ENCODE peak calls at places on chromosomes 12 and 14, in four cellular contexts. One of them, this sample, is unnamed.

GRCh38 chr12:116927244-116927940 is 16.6 kb downstream of the FBXW8 start:
- DNase-seq in upper lobe of right lung: no peak
- DNase-seq in progenitor cell of endocrine pancreas: no peak
- DNase-seq in activated CD8-positive, alpha-beta T cell treated with anti-CD3 and anti-CD28 coated beads for 36 hours: no peak
- DNase-seq in this sample: no peak

GRCh38 chr12:68001486-68002466 is 12.5 kb downstream of the IFNG-AS1 start:
- DNase-seq in upper lobe of right lung: no peak
- DNase-seq in progenitor cell of endocrine pancreas: no peak
- DNase-seq in activated CD8-positive, alpha-beta T cell treated with anti-CD3 and anti-CD28 coated beads for 36 hours: no peak
- DNase-seq in this sample: peak

GRCh38 chr12:32549675-32550079 is 129.4 kb upstream of the DNM1L start:
- DNase-seq in upper lobe of right lung: no peak
- DNase-seq in progenitor cell of endocrine pancreas: no peak
- DNase-seq in activated CD8-positive, alpha-beta T cell treated with anti-CD3 and anti-CD28 coated beads for 36 hours: no peak
- DNase-seq in this sample: no peak

GRCh38 chr12:58443981-58444371 is 476.3 kb downstream of the LRIG3 start:
- DNase-seq in upper lobe of right lung: no peak
- DNase-seq in progenitor cell of endocrine pancreas: no peak
- DNase-seq in activated CD8-positive, alpha-beta T cell treated with anti-CD3 and anti-CD28 coated beads for 36 hours: no peak
- DNase-seq in this sample: no peak

GRCh38 chr12:16622315-16622714 is 16.4 kb upstream of the LMO3 start:
- DNase-seq in upper lobe of right lung: no peak
- DNase-seq in progenitor cell of endocrine pancreas: no peak
- DNase-seq in activated CD8-positive, alpha-beta T cell treated with anti-CD3 and anti-CD28 coated beads for 36 hours: no peak
- DNase-seq in this sample: no peak

GRCh38 chr14:102184678-102185040 is 45.0 kb downstream of the WDR20 start:
- DNase-seq in upper lobe of right lung: no peak
- DNase-seq in progenitor cell of endocrine pancreas: no peak
- DNase-seq in activated CD8-positive, alpha-beta T cell treated with anti-CD3 and anti-CD28 coated beads for 36 hours: no peak
- DNase-seq in this sample: no peak

GRCh38 chr14:73248294-73248868 is 11.1 kb downstream of the PAPLN start:
- DNase-seq in upper lobe of right lung: no peak
- DNase-seq in progenitor cell of endocrine pancreas: no peak
- DNase-seq in activated CD8-positive, alpha-beta T cell treated with anti-CD3 and anti-CD28 coated beads for 36 hours: peak
- DNase-seq in this sample: no peak

GRCh38 chr12:75814856-75815754 is 216.5 kb downstream of the PHLDA1 start:
- DNase-seq in upper lobe of right lung: no peak
- DNase-seq in progenitor cell of endocrine pancreas: no peak
- DNase-seq in activated CD8-positive, alpha-beta T cell treated with anti-CD3 and anti-CD28 coated beads for 36 hours: peak
- DNase-seq in this sample: peak

GRCh38 chr12:123267335-123267920 is 4.2 kb downstream of the CDK2AP1 start:
- DNase-seq in upper lobe of right lung: no peak
- DNase-seq in progenitor cell of endocrine pancreas: no peak
- DNase-seq in activated CD8-positive, alpha-beta T cell treated with anti-CD3 and anti-CD28 coated beads for 36 hours: no peak
- DNase-seq in this sample: no peak

GRCh38 chr12:53052419-53053222 is 2.8 kb downstream of the TNS2 start:
- DNase-seq in upper lobe of right lung: peak
- DNase-seq in progenitor cell of endocrine pancreas: no peak
- DNase-seq in activated CD8-positive, alpha-beta T cell treated with anti-CD3 and anti-CD28 coated beads for 36 hours: no peak
- DNase-seq in this sample: peak

GRCh38 chr12:3614806-3615466 is 123.9 kb downstream of the PRMT8 start:
- DNase-seq in upper lobe of right lung: no peak
- DNase-seq in progenitor cell of endocrine pancreas: no peak
- DNase-seq in activated CD8-positive, alpha-beta T cell treated with anti-CD3 and anti-CD28 coated beads for 36 hours: no peak
- DNase-seq in this sample: no peak

GRCh38 chr12:105228494-105228893 is 7.5 kb downstream of the APPL2 start:
- DNase-seq in upper lobe of right lung: no peak
- DNase-seq in progenitor cell of endocrine pancreas: no peak
- DNase-seq in activated CD8-positive, alpha-beta T cell treated with anti-CD3 and anti-CD28 coated beads for 36 hours: peak
- DNase-seq in this sample: no peak

GRCh38 chr14:39581474-39581873 is 149.2 kb upstream of the FBXO33 start:
- DNase-seq in upper lobe of right lung: no peak
- DNase-seq in progenitor cell of endocrine pancreas: no peak
- DNase-seq in activated CD8-positive, alpha-beta T cell treated with anti-CD3 and anti-CD28 coated beads for 36 hours: no peak
- DNase-seq in this sample: peak

DNA sequence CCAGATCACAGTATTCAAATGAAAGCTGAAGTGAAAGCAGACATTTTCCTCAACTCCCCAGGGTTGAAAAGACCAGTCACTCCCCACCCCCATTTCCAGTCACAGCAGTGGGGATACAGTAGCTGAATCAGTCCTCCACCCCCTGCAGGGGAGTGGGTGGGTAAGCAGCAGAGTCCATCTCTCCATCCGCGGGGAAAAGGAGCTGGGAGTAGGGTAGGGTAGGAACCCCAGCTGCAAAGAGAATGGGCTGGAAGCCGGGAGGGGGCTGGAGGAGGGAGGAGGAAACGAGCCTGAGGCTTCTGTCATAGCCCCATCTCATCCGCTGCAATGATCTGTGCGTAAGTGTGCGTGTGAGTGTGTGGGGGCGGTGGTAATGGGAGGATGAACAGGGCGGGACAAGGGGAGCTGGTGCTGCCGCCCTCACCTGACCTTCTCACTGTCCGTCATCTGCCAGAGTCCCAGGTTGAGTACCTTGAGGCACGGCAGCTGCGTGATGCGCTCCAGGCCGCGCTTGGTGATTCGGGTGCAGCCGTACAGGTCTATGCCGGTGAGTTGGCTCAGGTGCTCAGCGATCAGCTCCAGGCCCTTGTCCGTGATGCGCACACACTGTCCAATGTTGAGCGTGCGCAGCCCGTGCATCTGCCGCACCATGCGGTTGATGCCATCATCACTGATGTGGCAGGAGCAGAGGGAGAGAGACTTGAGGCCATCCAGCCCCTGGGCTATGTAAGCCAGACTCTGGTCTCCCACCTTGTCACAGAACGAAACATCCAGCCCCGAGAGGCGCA is 1.7 kb downstream of the FBXL14 start:
- DNase-seq in upper lobe of right lung: no peak
- DNase-seq in progenitor cell of endocrine pancreas: peak
- DNase-seq in activated CD8-positive, alpha-beta T cell treated with anti-CD3 and anti-CD28 coated beads for 36 hours: peak
- DNase-seq in this sample: peak
- TF ChIP-seq CTCF in upper lobe of right lung: no peak
- TF ChIP-seq CTCF in progenitor cell of endocrine pancreas: peak
- TF ChIP-seq CTCF in activated CD8-positive, alpha-beta T cell treated with anti-CD3 and anti-CD28 coated beads for 36 hours: no peak
- TF ChIP-seq CTCF in this sample: no peak

DNA sequence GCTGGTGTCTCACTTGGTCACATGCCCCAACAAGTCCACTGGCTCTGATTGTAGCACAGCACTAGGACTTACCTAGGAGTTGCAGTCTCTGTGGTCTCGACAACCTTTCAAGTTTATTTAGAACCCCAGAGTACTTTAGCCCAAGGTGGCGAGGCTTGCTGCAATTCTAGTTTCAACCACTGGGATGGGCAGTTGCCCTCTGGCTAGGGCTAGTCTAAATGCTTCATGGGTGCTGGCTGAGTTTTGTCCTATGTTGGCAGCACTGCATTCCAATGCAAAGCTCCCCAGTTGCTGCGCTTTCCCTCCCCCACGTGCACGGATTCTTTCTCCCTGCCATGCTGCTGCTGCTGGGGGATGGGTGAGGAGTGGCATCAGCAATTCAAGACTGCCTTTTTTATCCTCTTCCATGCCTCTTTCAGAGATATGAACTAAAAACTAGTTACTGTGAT is 207.9 kb downstream of the SYNE2 start:
- DNase-seq in upper lobe of right lung: no peak
- DNase-seq in progenitor cell of endocrine pancreas: no peak
- DNase-seq in activated CD8-positive, alpha-beta T cell treated with anti-CD3 and anti-CD28 coated beads for 36 hours: peak
- DNase-seq in this sample: peak
- TF ChIP-seq CTCF in upper lobe of right lung: peak
- TF ChIP-seq CTCF in progenitor cell of endocrine pancreas: peak
- TF ChIP-seq CTCF in activated CD8-positive, alpha-beta T cell treated with anti-CD3 and anti-CD28 coated beads for 36 hours: peak
- TF ChIP-seq CTCF in this sample: peak

GRCh38 chr12:24631691-24632090 is 317.2 kb downstream of the BCAT1 start:
- DNase-seq in upper lobe of right lung: no peak
- DNase-seq in progenitor cell of endocrine pancreas: no peak
- DNase-seq in activated CD8-positive, alpha-beta T cell treated with anti-CD3 and anti-CD28 coated beads for 36 hours: no peak
- DNase-seq in this sample: no peak

GRCh38 chr12:24625103-24625502 is 323.8 kb downstream of the BCAT1 start:
- DNase-seq in upper lobe of right lung: no peak
- DNase-seq in progenitor cell of endocrine pancreas: no peak
- DNase-seq in activated CD8-positive, alpha-beta T cell treated with anti-CD3 and anti-CD28 coated beads for 36 hours: no peak
- DNase-seq in this sample: no peak

DNA sequence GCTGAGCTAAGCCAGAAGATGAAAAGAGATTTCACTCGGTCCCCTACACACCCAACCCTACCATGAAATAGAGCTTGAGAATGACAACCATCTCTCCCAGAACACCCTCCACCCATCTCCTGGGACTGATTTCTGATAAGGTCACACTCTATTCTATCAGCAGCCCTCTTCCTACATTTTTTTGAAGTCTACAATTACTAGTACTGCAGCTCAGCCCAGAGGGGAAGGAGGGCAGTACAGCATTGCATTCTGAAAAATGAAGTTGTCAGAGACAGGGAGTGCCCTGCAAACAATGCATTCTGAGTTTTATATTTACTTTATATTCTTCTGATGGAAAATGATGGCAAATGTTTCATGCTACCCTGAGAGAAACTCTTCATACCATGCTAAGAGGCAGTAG is 318.5 kb downstream of the BCAT1 start:
- DNase-seq in upper lobe of right lung: no peak
- DNase-seq in progenitor cell of endocrine pancreas: no peak
- DNase-seq in activated CD8-positive, alpha-beta T cell treated with anti-CD3 and anti-CD28 coated beads for 36 hours: no peak
- DNase-seq in this sample: no peak
- TF ChIP-seq CTCF in upper lobe of right lung: no peak
- TF ChIP-seq CTCF in progenitor cell of endocrine pancreas: peak
- TF ChIP-seq CTCF in activated CD8-positive, alpha-beta T cell treated with anti-CD3 and anti-CD28 coated beads for 36 hours: no peak
- TF ChIP-seq CTCF in this sample: no peak

DNA sequence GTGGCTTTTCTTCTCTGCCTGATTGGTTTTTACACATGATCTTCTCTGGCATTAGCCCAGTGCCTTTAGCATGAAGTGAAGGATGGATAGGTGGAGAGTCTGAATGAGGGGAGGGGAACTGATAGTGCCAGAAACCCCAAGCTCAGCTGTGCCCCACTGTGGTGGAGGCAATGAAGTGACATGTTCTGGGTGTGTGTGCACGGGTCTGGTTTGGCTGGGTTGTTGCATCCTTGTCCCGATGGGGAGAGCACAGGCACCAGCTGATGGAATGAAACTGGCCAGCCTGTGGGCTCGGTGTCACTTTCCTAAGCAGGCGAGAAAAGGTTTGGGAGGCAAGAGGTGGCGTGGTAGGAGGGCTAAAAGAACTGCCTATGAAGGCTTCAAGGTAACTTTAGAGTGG is 65.3 kb downstream of the CACNA1C start:
- DNase-seq in upper lobe of right lung: peak
- DNase-seq in progenitor cell of endocrine pancreas: no peak
- DNase-seq in activated CD8-positive, alpha-beta T cell treated with anti-CD3 and anti-CD28 coated beads for 36 hours: no peak
- DNase-seq in this sample: no peak
- TF ChIP-seq CTCF in upper lobe of right lung: no peak
- TF ChIP-seq CTCF in progenitor cell of endocrine pancreas: no peak
- TF ChIP-seq CTCF in activated CD8-positive, alpha-beta T cell treated with anti-CD3 and anti-CD28 coated beads for 36 hours: no peak
- TF ChIP-seq CTCF in this sample: no peak

This sample was measured in MCF 10A.